ENCODE peak calls at places on chromosomes 12 and 14, in eight cellular contexts. One of them, this sample, is unnamed. For H3K4me1, the result is how much of the 10 kb centered on the place peaks cover.

GRCh38 chr14:98136019-98136418 is 1136.0 kb downstream of the BCL11B start:
- DNase-seq in gastrocnemius medialis: no peak
- DNase-seq in endothelial cell of umbilical vein: no peak
- DNase-seq in suprapubic skin: no peak
- DNase-seq in A549: no peak
- DNase-seq in tibial nerve: no peak
- DNase-seq in HCT116: no peak
- DNase-seq in sigmoid colon: no peak
- DNase-seq in this sample: no peak

GRCh38 chr14:65824285-65824977 is 411.9 kb downstream of the FUT8 start:
- DNase-seq in sigmoid colon: no peak
- DNase-seq in tibial nerve: peak
- DNase-seq in suprapubic skin: no peak
- DNase-seq in gastrocnemius medialis: peak
- DNase-seq in endothelial cell of umbilical vein: peak
- DNase-seq in A549: peak
- DNase-seq in HCT116: peak
- DNase-seq in this sample: peak

GRCh38 chr14:83575301-83575700 is 1954.6 kb upstream of the FLRT2 start:
- DNase-seq in HCT116: no peak
- DNase-seq in endothelial cell of umbilical vein: no peak
- DNase-seq in gastrocnemius medialis: no peak
- DNase-seq in sigmoid colon: no peak
- DNase-seq in tibial nerve: no peak
- DNase-seq in suprapubic skin: no peak
- DNase-seq in A549: no peak
- DNase-seq in this sample: no peak

GRCh38 chr12:121786441-121786825 is 7.1 kb downstream of the RHOF start:
- DNase-seq in sigmoid colon: peak
- DNase-seq in suprapubic skin: peak
- DNase-seq in HCT116: peak
- DNase-seq in gastrocnemius medialis: peak
- DNase-seq in endothelial cell of umbilical vein: peak
- DNase-seq in A549: peak
- DNase-seq in tibial nerve: no peak
- DNase-seq in this sample: no peak

GRCh38 chr14:100384819-100385813 is 62.0 kb downstream of the SLC25A47 start:
- DNase-seq in tibial nerve: no peak
- DNase-seq in endothelial cell of umbilical vein: peak
- DNase-seq in sigmoid colon: no peak
- DNase-seq in suprapubic skin: no peak
- DNase-seq in gastrocnemius medialis: no peak
- DNase-seq in HCT116: peak
- DNase-seq in A549: peak
- DNase-seq in this sample: no peak

GRCh38 chr14:89566644-89567411 is 149.8 kb upstream of the FOXN3 start:
- DNase-seq in HCT116: no peak
- DNase-seq in tibial nerve: no peak
- DNase-seq in sigmoid colon: no peak
- DNase-seq in A549: no peak
- DNase-seq in endothelial cell of umbilical vein: no peak
- DNase-seq in suprapubic skin: no peak
- DNase-seq in gastrocnemius medialis: no peak
- DNase-seq in this sample: no peak

GRCh38 chr14:31842905-31843304 is 234.2 kb upstream of the ARHGAP5 start:
- DNase-seq in tibial nerve: no peak
- DNase-seq in sigmoid colon: no peak
- DNase-seq in A549: no peak
- DNase-seq in gastrocnemius medialis: no peak
- DNase-seq in endothelial cell of umbilical vein: no peak
- DNase-seq in suprapubic skin: no peak
- DNase-seq in HCT116: no peak
- DNase-seq in this sample: no peak

GRCh38 chr14:58755026-58755929 is 117.5 kb downstream of the DACT1 start:
- DNase-seq in A549: no peak
- DNase-seq in tibial nerve: no peak
- DNase-seq in sigmoid colon: no peak
- DNase-seq in gastrocnemius medialis: no peak
- DNase-seq in suprapubic skin: no peak
- DNase-seq in endothelial cell of umbilical vein: no peak
- DNase-seq in HCT116: no peak
- DNase-seq in this sample: peak

DNA sequence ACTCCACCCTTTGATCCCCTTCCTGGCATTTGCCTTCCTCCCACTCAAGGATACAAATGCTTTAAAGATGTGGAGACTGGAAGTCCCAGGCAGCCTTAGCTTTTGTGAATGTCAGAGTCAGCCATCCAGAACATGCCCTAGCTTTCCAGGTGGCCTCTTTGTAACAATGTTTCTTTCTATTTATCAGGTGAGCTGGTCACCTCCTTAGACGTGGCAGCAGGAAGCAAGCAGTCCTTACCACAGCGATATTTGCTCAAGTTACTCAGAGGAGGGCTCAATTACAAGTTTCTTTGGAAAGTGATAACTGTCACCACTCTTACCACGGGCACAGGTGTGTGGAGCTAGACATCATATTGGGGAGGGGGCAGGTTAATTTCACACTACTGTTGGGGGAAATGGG is 4.8 kb downstream of the GALNT6 start:
- DNase-seq in sigmoid colon: no peak
- DNase-seq in gastrocnemius medialis: no peak
- DNase-seq in HCT116: no peak
- DNase-seq in endothelial cell of umbilical vein: no peak
- DNase-seq in tibial nerve: no peak
- DNase-seq in A549: no peak
- DNase-seq in suprapubic skin: no peak
- DNase-seq in this sample: no peak
- H3K4me1 ChIP-seq in sigmoid colon: under half
- H3K4me1 ChIP-seq in gastrocnemius medialis: under half
- H3K4me1 ChIP-seq in HCT116: under half
- H3K4me1 ChIP-seq in endothelial cell of umbilical vein: under half
- H3K4me1 ChIP-seq in tibial nerve: under half
- H3K4me1 ChIP-seq in A549: under half
- H3K4me1 ChIP-seq in suprapubic skin: under half
- H3K4me1 ChIP-seq in this sample: under half

DNA sequence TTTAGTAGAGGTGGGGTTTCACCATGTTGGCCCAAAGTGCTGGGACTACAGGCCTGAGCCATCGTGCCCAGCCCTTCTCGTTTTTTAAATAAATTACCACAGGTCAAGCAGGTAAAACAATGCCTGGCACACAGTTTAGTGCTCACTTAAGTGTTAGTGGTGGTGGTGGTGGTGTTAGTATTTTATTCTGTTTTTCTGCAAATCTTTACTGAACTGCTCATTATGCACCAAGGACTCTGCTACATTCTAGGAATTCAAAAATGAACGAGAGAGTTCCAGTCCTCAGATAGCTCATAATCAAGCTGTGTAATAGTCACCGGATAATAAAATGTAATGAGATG is 716 bp downstream of the ITFG2 start:
- DNase-seq in gastrocnemius medialis: no peak
- DNase-seq in A549: no peak
- DNase-seq in sigmoid colon: no peak
- DNase-seq in suprapubic skin: no peak
- DNase-seq in HCT116: no peak
- DNase-seq in tibial nerve: no peak
- DNase-seq in endothelial cell of umbilical vein: no peak
- DNase-seq in this sample: no peak
- TF ChIP-seq CTCF in gastrocnemius medialis: no peak
- TF ChIP-seq CTCF in A549: no peak
- TF ChIP-seq CTCF in sigmoid colon: no peak
- TF ChIP-seq CTCF in suprapubic skin: no peak
- TF ChIP-seq CTCF in HCT116: no peak
- TF ChIP-seq CTCF in tibial nerve: no peak
- TF ChIP-seq CTCF in endothelial cell of umbilical vein: no peak
- TF ChIP-seq CTCF in this sample: no peak

GRCh38 chr14:23095196-23096108 is at the start of gene C14orf119:
- DNase-seq in gastrocnemius medialis: peak
- DNase-seq in endothelial cell of umbilical vein: peak
- DNase-seq in A549: peak
- DNase-seq in suprapubic skin: peak
- DNase-seq in tibial nerve: peak
- DNase-seq in HCT116: peak
- DNase-seq in sigmoid colon: peak
- DNase-seq in this sample: peak
- TF ChIP-seq POLR2A in gastrocnemius medialis: peak
- TF ChIP-seq POLR2A in endothelial cell of umbilical vein: peak
- TF ChIP-seq POLR2A in A549: peak
- TF ChIP-seq POLR2A in suprapubic skin: peak
- TF ChIP-seq POLR2A in tibial nerve: peak
- TF ChIP-seq POLR2A in HCT116: peak
- TF ChIP-seq POLR2A in sigmoid colon: peak
- TF ChIP-seq POLR2A in this sample: peak

DNA sequence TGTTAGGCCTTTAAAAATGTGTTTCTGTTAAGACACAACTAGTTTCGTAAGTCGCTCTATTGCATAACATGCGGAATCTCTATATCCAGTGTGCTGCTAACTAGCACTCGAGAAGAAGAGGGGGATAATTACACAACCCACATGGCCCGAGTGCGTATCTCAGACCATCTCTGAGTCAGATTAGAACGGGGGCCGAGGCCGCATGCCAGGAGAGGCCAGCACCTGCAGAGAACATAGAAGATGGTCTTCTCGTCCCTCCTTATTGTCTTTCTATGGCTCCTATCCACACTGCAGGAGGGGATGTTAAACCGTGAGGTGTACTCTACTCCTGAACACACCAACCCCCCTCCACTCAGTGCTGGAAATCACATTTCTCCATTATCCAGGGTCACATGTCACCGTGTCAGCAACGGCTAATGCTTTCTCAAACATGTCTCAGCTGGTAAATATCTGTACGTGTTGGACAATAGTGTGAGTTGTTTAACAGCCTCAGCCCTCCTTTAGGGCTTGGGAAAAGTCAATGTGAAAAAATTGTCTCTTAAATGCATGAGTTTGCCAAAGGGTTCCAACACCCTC is 56.3 kb downstream of the CCDC88C start:
- DNase-seq in gastrocnemius medialis: no peak
- DNase-seq in suprapubic skin: no peak
- DNase-seq in HCT116: no peak
- DNase-seq in tibial nerve: peak
- DNase-seq in endothelial cell of umbilical vein: no peak
- DNase-seq in sigmoid colon: no peak
- DNase-seq in A549: no peak
- DNase-seq in this sample: peak
- H3K4me1 ChIP-seq in gastrocnemius medialis: under half
- H3K4me1 ChIP-seq in suprapubic skin: under half
- H3K4me1 ChIP-seq in HCT116: under half
- H3K4me1 ChIP-seq in tibial nerve: under half
- H3K4me1 ChIP-seq in endothelial cell of umbilical vein: under half
- H3K4me1 ChIP-seq in sigmoid colon: under half
- H3K4me1 ChIP-seq in A549: under half
- H3K4me1 ChIP-seq in this sample: under half

DNA sequence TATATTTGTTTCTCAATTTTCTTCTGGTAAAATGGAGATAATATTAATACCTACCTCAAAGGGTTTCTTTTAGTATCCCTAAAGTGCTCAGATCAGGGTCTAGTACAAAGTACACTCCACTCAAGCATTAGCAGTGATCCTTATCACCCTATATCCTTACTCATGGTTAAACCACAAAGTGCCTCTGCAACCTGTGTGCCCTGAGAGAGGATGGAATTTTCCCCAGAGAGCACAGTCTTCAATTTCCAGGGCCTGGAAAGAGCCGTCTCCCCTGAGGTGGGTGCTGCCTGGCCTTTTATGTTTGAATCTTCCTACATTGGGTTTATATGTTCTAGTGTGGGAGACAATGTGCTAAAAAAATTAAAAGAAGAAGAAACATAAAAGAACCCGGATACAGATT is 183.1 kb upstream of the FBXO33 start:
- DNase-seq in endothelial cell of umbilical vein: no peak
- DNase-seq in A549: no peak
- DNase-seq in suprapubic skin: no peak
- DNase-seq in HCT116: no peak
- DNase-seq in sigmoid colon: no peak
- DNase-seq in tibial nerve: no peak
- DNase-seq in gastrocnemius medialis: no peak
- DNase-seq in this sample: no peak
- TF ChIP-seq CTCF in endothelial cell of umbilical vein: no peak
- TF ChIP-seq CTCF in A549: no peak
- TF ChIP-seq CTCF in suprapubic skin: no peak
- TF ChIP-seq CTCF in HCT116: no peak
- TF ChIP-seq CTCF in sigmoid colon: no peak
- TF ChIP-seq CTCF in tibial nerve: no peak
- TF ChIP-seq CTCF in gastrocnemius medialis: no peak
- TF ChIP-seq CTCF in this sample: no peak

GRCh38 chr14:94953541-94954260 is 183.8 kb upstream of the GSC start:
- DNase-seq in tibial nerve: no peak
- DNase-seq in endothelial cell of umbilical vein: no peak
- DNase-seq in A549: no peak
- DNase-seq in gastrocnemius medialis: no peak
- DNase-seq in suprapubic skin: no peak
- DNase-seq in HCT116: no peak
- DNase-seq in sigmoid colon: peak
- DNase-seq in this sample: no peak
- TF ChIP-seq POLR2A in tibial nerve: no peak
- TF ChIP-seq POLR2A in endothelial cell of umbilical vein: no peak
- TF ChIP-seq POLR2A in A549: no peak
- TF ChIP-seq POLR2A in gastrocnemius medialis: no peak
- TF ChIP-seq POLR2A in suprapubic skin: no peak
- TF ChIP-seq POLR2A in HCT116: no peak
- TF ChIP-seq POLR2A in sigmoid colon: no peak
- TF ChIP-seq POLR2A in this sample: no peak

GRCh38 chr12:3405821-3406220 is 85.2 kb upstream of the PRMT8 start:
- DNase-seq in sigmoid colon: no peak
- DNase-seq in A549: no peak
- DNase-seq in endothelial cell of umbilical vein: no peak
- DNase-seq in tibial nerve: no peak
- DNase-seq in HCT116: no peak
- DNase-seq in gastrocnemius medialis: no peak
- DNase-seq in suprapubic skin: no peak
- DNase-seq in this sample: no peak
- H3K4me1 ChIP-seq in sigmoid colon: under half
- H3K4me1 ChIP-seq in A549: under half
- H3K4me1 ChIP-seq in endothelial cell of umbilical vein: under half
- H3K4me1 ChIP-seq in tibial nerve: under half
- H3K4me1 ChIP-seq in HCT116: under half
- H3K4me1 ChIP-seq in gastrocnemius medialis: under half
- H3K4me1 ChIP-seq in suprapubic skin: under half
- H3K4me1 ChIP-seq in this sample: under half

DNA sequence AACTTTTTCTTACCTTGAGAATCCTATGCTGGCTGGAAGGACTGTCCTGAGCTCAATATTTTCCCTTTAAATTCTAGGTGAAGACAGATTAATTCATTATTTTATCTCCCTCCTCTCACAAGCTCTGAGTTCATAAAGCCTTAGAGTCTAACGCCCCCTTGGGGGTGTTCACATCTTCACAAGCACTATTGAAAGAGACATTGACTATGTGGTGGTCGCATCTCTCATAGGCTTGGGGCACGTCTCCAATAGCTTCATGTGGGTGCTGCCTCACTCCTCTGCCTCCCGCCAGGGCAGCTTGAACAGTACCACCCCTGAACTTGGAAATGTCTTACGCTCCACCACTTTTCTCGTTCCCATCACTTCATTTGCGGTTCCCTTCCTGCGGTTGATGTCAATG is 106.2 kb downstream of the UNC79 start:
- DNase-seq in gastrocnemius medialis: no peak
- DNase-seq in HCT116: peak
- DNase-seq in suprapubic skin: no peak
- DNase-seq in A549: peak
- DNase-seq in tibial nerve: no peak
- DNase-seq in endothelial cell of umbilical vein: peak
- DNase-seq in sigmoid colon: no peak
- DNase-seq in this sample: no peak
- TF ChIP-seq CTCF in gastrocnemius medialis: no peak
- TF ChIP-seq CTCF in HCT116: peak
- TF ChIP-seq CTCF in suprapubic skin: no peak
- TF ChIP-seq CTCF in A549: no peak
- TF ChIP-seq CTCF in tibial nerve: no peak
- TF ChIP-seq CTCF in endothelial cell of umbilical vein: peak
- TF ChIP-seq CTCF in sigmoid colon: no peak
- TF ChIP-seq CTCF in this sample: no peak

This sample was measured in prostate gland.